ENCODE peak calls at places on chromosome 2, in eight cellular contexts. S is NCI-H1930; T is activated CD4-positive, alpha-beta T cell treated with anti-CD3 and anti-CD28 coated beads, Interleukin-2, amount 10 ng/mL, durations not matched to agents 7 days and 5 days; X is tibial nerve; R is naive thymus-derived CD8-positive, alpha-beta T cell; B is activated CD8-positive, alpha-beta memory T cell treated with anti-CD3 and anti-CD28 coated beads for 24 hours; W is sciatic nerve; E is bronchial epithelial cell. Y is an unnamed sample.

GRCh38 chr2:104658149-104658839 is 195.6 kb upstream of the POU3F3 start:
- DNase-seq in S (no peak), T (peak), X (peak), R (no peak), B (no peak), W (no peak), E (no peak), Y (no peak)

GRCh38 chr2:79882548-79882947 is 369.7 kb downstream of the CTNNA2 start:
- DNase-seq in S (no peak), T (no peak), X (no peak), R (no peak), B (no peak), W (no peak), E (no peak), Y (no peak)

GRCh38 chr2:162929571-162929970 is 91.0 kb upstream of the KCNH7 start:
- DNase-seq in S (no peak), T (no peak), X (no peak), R (no peak), B (no peak), W (no peak), E (peak), Y (no peak)

GRCh38 chr2:71748227-71748626 is 294.9 kb downstream of the DYSF start:
- DNase-seq in S (no peak), T (no peak), X (no peak), R (no peak), B (no peak), W (peak), E (no peak), Y (no peak)

GRCh38 chr2:141703506-141703905 is 427.3 kb downstream of the LRP1B start:
- DNase-seq in S (no peak), T (no peak), X (no peak), R (no peak), B (no peak), W (no peak), E (no peak), Y (no peak)

GRCh38 chr2:236040600-236041328 is 127.4 kb downstream of the GBX2 start:
- DNase-seq in S (no peak), T (no peak), X (no peak), R (no peak), B (no peak), W (no peak), E (peak), Y (no peak)

GRCh38 chr2:201279079-201279478 is 18.7 kb downstream of the CASP8 start:
- DNase-seq in S (no peak), T (no peak), X (no peak), R (no peak), B (no peak), W (no peak), E (no peak), Y (no peak)

GRCh38 chr2:136253288-136254004 is 135.5 kb upstream of the CXCR4 start:
- DNase-seq in S (no peak), T (no peak), X (peak), R (no peak), B (no peak), W (no peak), E (no peak), Y (no peak)

GRCh38 chr2:178819992-178820391 is 12.8 kb upstream of the TTN start:
- DNase-seq in S (no peak), T (peak), X (no peak), R (no peak), B (no peak), W (no peak), E (no peak), Y (peak)

GRCh38 chr2:199459286-199460100 is 1.8 kb upstream of the SATB2 start:
- DNase-seq in S (peak), T (peak), X (peak), R (peak), B (peak), W (peak), E (peak), Y (no peak)